ENCODE peak calls at places on chromosome 9, in six cellular contexts. One of them, this sample, is unnamed.

GRCh38 chr9:132487351-132487791 is 77.4 kb downstream of the CFAP77 start:
- DNase-seq in endodermal cell: no peak
- DNase-seq in A549: no peak
- DNase-seq in CD8-positive, alpha-beta T cell: no peak
- DNase-seq in tibial nerve: no peak
- DNase-seq in stomach: no peak
- DNase-seq in this sample: no peak

GRCh38 chr9:128098936-128099931 is 28.3 kb downstream of the PTGES2 start:
- DNase-seq in endodermal cell: no peak
- DNase-seq in A549: no peak
- DNase-seq in CD8-positive, alpha-beta T cell: no peak
- DNase-seq in tibial nerve: peak
- DNase-seq in stomach: no peak
- DNase-seq in this sample: no peak

GRCh38 chr9:64015136-64015535 is 1269.9 kb downstream of the FOXD4L5 start:
- DNase-seq in endodermal cell: no peak
- DNase-seq in A549: no peak
- DNase-seq in CD8-positive, alpha-beta T cell: no peak
- DNase-seq in tibial nerve: no peak
- DNase-seq in stomach: no peak
- DNase-seq in this sample: no peak

GRCh38 chr9:120918931-120919638 is 7.5 kb downstream of the TRAF1 start:
- DNase-seq in endodermal cell: no peak
- DNase-seq in A549: no peak
- DNase-seq in CD8-positive, alpha-beta T cell: no peak
- DNase-seq in tibial nerve: no peak
- DNase-seq in stomach: no peak
- DNase-seq in this sample: no peak

GRCh38 chr9:115921301-115921700 is 232.3 kb upstream of the PAPPA start:
- DNase-seq in endodermal cell: no peak
- DNase-seq in A549: no peak
- DNase-seq in CD8-positive, alpha-beta T cell: no peak
- DNase-seq in tibial nerve: no peak
- DNase-seq in stomach: no peak
- DNase-seq in this sample: no peak

GRCh38 chr9:97386265-97386633 is 25.6 kb upstream of the TDRD7 start:
- DNase-seq in endodermal cell: no peak
- DNase-seq in A549: no peak
- DNase-seq in CD8-positive, alpha-beta T cell: no peak
- DNase-seq in tibial nerve: no peak
- DNase-seq in stomach: no peak
- DNase-seq in this sample: no peak

GRCh38 chr9:26219961-26220360 is 541.7 kb upstream of the TUSC1 start:
- DNase-seq in endodermal cell: no peak
- DNase-seq in A549: no peak
- DNase-seq in CD8-positive, alpha-beta T cell: no peak
- DNase-seq in tibial nerve: no peak
- DNase-seq in stomach: no peak
- DNase-seq in this sample: no peak

GRCh38 chr9:31677415-31677814 is 707.0 kb upstream of the ACO1 start:
- DNase-seq in endodermal cell: no peak
- DNase-seq in A549: no peak
- DNase-seq in CD8-positive, alpha-beta T cell: no peak
- DNase-seq in tibial nerve: no peak
- DNase-seq in stomach: no peak
- DNase-seq in this sample: no peak

GRCh38 chr9:36154213-36154952 is 14.8 kb upstream of the CCIN start:
- DNase-seq in endodermal cell: peak
- DNase-seq in A549: no peak
- DNase-seq in CD8-positive, alpha-beta T cell: no peak
- DNase-seq in tibial nerve: no peak
- DNase-seq in stomach: no peak
- DNase-seq in this sample: peak

GRCh38 chr9:34254966-34255825 is 73.9 kb downstream of the KIF24 start:
- DNase-seq in endodermal cell: no peak
- DNase-seq in A549: no peak
- DNase-seq in CD8-positive, alpha-beta T cell: no peak
- DNase-seq in tibial nerve: no peak
- DNase-seq in stomach: peak
- DNase-seq in this sample: no peak

GRCh38 chr9:76521244-76521673 is 62.3 kb downstream of the GCNT1 start:
- DNase-seq in endodermal cell: no peak
- DNase-seq in A549: no peak
- DNase-seq in CD8-positive, alpha-beta T cell: no peak
- DNase-seq in tibial nerve: no peak
- DNase-seq in stomach: no peak
- DNase-seq in this sample: no peak

GRCh38 chr9:5089737-5090136 is 95.7 kb downstream of the INSL6 start:
- DNase-seq in endodermal cell: no peak
- DNase-seq in A549: no peak
- DNase-seq in CD8-positive, alpha-beta T cell: no peak
- DNase-seq in tibial nerve: no peak
- DNase-seq in stomach: no peak
- DNase-seq in this sample: no peak

GRCh38 chr9:9246726-9247125 is 1366.1 kb downstream of the PTPRD start:
- DNase-seq in endodermal cell: no peak
- DNase-seq in A549: no peak
- DNase-seq in CD8-positive, alpha-beta T cell: no peak
- DNase-seq in tibial nerve: no peak
- DNase-seq in stomach: no peak
- DNase-seq in this sample: no peak

GRCh38 chr9:122031806-122032205 is 61.3 kb downstream of the TTLL11 start:
- DNase-seq in endodermal cell: no peak
- DNase-seq in A549: peak
- DNase-seq in CD8-positive, alpha-beta T cell: no peak
- DNase-seq in tibial nerve: no peak
- DNase-seq in stomach: no peak
- DNase-seq in this sample: no peak

GRCh38 chr9:120383611-120383998 is 196.4 kb downstream of the CDK5RAP2 start:
- DNase-seq in endodermal cell: no peak
- DNase-seq in A549: no peak
- DNase-seq in CD8-positive, alpha-beta T cell: no peak
- DNase-seq in tibial nerve: no peak
- DNase-seq in stomach: no peak
- DNase-seq in this sample: no peak

GRCh38 chr9:92547356-92547755 is 11.6 kb upstream of the ECM2 start:
- DNase-seq in endodermal cell: no peak
- DNase-seq in A549: no peak
- DNase-seq in CD8-positive, alpha-beta T cell: no peak
- DNase-seq in tibial nerve: no peak
- DNase-seq in stomach: no peak
- DNase-seq in this sample: no peak

GRCh38 chr9:114745108-114745848 is 60.6 kb downstream of the TNFSF15 start:
- DNase-seq in endodermal cell: no peak
- DNase-seq in A549: no peak
- DNase-seq in CD8-positive, alpha-beta T cell: no peak
- DNase-seq in tibial nerve: no peak
- DNase-seq in stomach: no peak
- DNase-seq in this sample: no peak

GRCh38 chr9:98050351-98050750 is 6.2 kb upstream of the NANS start:
- DNase-seq in endodermal cell: no peak
- DNase-seq in A549: no peak
- DNase-seq in CD8-positive, alpha-beta T cell: no peak
- DNase-seq in tibial nerve: no peak
- DNase-seq in stomach: no peak
- DNase-seq in this sample: no peak

GRCh38 chr9:78234810-78235209 is 1.1 kb upstream of the CEP78 start:
- DNase-seq in endodermal cell: no peak
- DNase-seq in A549: no peak
- DNase-seq in CD8-positive, alpha-beta T cell: no peak
- DNase-seq in tibial nerve: no peak
- DNase-seq in stomach: no peak
- DNase-seq in this sample: no peak

GRCh38 chr9:109795613-109796012 is 15.6 kb downstream of the PALM2AKAP2 start:
- DNase-seq in endodermal cell: no peak
- DNase-seq in A549: no peak
- DNase-seq in CD8-positive, alpha-beta T cell: no peak
- DNase-seq in tibial nerve: no peak
- DNase-seq in stomach: no peak
- DNase-seq in this sample: no peak

GRCh38 chr9:33440609-33441008 is 6.8 kb downstream of the AQP3 start:
- DNase-seq in endodermal cell: no peak
- DNase-seq in A549: no peak
- DNase-seq in CD8-positive, alpha-beta T cell: no peak
- DNase-seq in tibial nerve: no peak
- DNase-seq in stomach: no peak
- DNase-seq in this sample: no peak

GRCh38 chr9:91813261-91813795 is 136.7 kb downstream of the ROR2 start:
- DNase-seq in endodermal cell: no peak
- DNase-seq in A549: no peak
- DNase-seq in CD8-positive, alpha-beta T cell: no peak
- DNase-seq in tibial nerve: no peak
- DNase-seq in stomach: no peak
- DNase-seq in this sample: no peak

GRCh38 chr9:14023285-14023684 is 290.7 kb downstream of the NFIB start:
- DNase-seq in endodermal cell: no peak
- DNase-seq in A549: no peak
- DNase-seq in CD8-positive, alpha-beta T cell: no peak
- DNase-seq in tibial nerve: no peak
- DNase-seq in stomach: no peak
- DNase-seq in this sample: no peak

GRCh38 chr9:85064811-85065371 is 395.4 kb downstream of the NTRK2 start:
- DNase-seq in endodermal cell: peak
- DNase-seq in A549: no peak
- DNase-seq in CD8-positive, alpha-beta T cell: no peak
- DNase-seq in tibial nerve: no peak
- DNase-seq in stomach: no peak
- DNase-seq in this sample: no peak

GRCh38 chr9:136361047-136361756 is 2.3 kb downstream of the DNLZ start:
- DNase-seq in endodermal cell: no peak
- DNase-seq in A549: no peak
- DNase-seq in CD8-positive, alpha-beta T cell: no peak
- DNase-seq in tibial nerve: no peak
- DNase-seq in stomach: no peak
- DNase-seq in this sample: no peak
- H3K27ac ChIP-seq in endodermal cell: peak
- H3K27ac ChIP-seq in A549: no peak
- H3K27ac ChIP-seq in CD8-positive, alpha-beta T cell: no peak
- H3K27ac ChIP-seq in tibial nerve: peak
- H3K27ac ChIP-seq in stomach: peak
- H3K27ac ChIP-seq in this sample: no peak

DNA sequence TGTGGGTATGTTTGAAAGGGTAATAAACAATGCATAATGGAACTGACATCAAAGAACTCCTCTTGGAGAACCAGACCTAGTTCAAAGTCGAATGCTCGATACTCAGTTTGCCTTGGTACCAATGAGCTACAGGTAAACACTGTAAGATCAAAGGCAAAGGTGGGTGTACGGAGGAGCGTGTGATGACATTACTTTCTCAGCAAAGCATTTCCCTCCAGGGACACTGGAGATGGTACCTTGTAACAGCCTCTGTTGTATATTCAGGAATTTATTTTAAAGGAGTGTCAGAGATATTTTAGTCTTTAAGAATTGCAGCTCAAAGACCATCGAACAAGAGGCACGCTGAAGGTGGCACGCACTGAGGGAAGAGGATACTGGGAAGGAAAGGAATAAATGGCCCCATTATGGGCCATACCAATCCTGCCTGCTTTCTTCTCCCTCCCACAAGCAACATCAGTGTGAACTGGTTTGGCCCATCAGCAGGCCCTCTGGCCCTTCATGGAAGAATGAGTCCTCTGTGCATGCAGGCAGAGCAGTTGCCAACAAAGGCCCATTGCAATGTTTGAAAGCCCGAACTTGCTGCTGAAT is 410.3 kb downstream of the ACTL7B start:
- DNase-seq in endodermal cell: no peak
- DNase-seq in A549: no peak
- DNase-seq in CD8-positive, alpha-beta T cell: no peak
- DNase-seq in tibial nerve: no peak
- DNase-seq in stomach: no peak
- DNase-seq in this sample: no peak
- H3K27ac ChIP-seq in endodermal cell: no peak
- H3K27ac ChIP-seq in A549: no peak
- H3K27ac ChIP-seq in CD8-positive, alpha-beta T cell: no peak
- H3K27ac ChIP-seq in tibial nerve: peak
- H3K27ac ChIP-seq in stomach: no peak
- H3K27ac ChIP-seq in this sample: no peak

GRCh38 chr9:129142115-129142514 is 30.9 kb downstream of the PTPA start:
- DNase-seq in endodermal cell: no peak
- DNase-seq in A549: no peak
- DNase-seq in CD8-positive, alpha-beta T cell: no peak
- DNase-seq in tibial nerve: no peak
- DNase-seq in stomach: no peak
- DNase-seq in this sample: no peak
- H3K27ac ChIP-seq in endodermal cell: peak
- H3K27ac ChIP-seq in A549: peak
- H3K27ac ChIP-seq in CD8-positive, alpha-beta T cell: no peak
- H3K27ac ChIP-seq in tibial nerve: peak
- H3K27ac ChIP-seq in stomach: peak
- H3K27ac ChIP-seq in this sample: peak

DNA sequence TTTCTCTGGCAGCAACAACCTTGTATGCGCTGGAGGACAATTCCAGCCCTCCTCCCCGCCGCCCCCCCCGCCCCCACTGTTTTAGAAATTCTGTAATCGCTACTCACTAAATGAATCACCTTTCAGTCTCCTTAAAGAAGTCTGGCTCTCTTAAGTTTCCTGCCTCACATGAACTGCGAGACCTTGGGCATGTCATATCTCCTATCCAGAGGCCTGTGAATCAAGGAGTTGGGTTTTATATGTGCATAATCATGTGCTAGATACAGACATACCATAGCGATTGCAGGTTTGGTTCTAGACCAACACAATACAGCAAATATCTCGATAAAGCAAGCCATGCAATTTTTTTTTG is 332 bp upstream of the DMAC1 start:
- DNase-seq in endodermal cell: no peak
- DNase-seq in A549: peak
- DNase-seq in CD8-positive, alpha-beta T cell: no peak
- DNase-seq in tibial nerve: no peak
- DNase-seq in stomach: no peak
- DNase-seq in this sample: no peak
- H3K27ac ChIP-seq in endodermal cell: no peak
- H3K27ac ChIP-seq in A549: peak
- H3K27ac ChIP-seq in CD8-positive, alpha-beta T cell: peak
- H3K27ac ChIP-seq in tibial nerve: peak
- H3K27ac ChIP-seq in stomach: peak
- H3K27ac ChIP-seq in this sample: peak

DNA sequence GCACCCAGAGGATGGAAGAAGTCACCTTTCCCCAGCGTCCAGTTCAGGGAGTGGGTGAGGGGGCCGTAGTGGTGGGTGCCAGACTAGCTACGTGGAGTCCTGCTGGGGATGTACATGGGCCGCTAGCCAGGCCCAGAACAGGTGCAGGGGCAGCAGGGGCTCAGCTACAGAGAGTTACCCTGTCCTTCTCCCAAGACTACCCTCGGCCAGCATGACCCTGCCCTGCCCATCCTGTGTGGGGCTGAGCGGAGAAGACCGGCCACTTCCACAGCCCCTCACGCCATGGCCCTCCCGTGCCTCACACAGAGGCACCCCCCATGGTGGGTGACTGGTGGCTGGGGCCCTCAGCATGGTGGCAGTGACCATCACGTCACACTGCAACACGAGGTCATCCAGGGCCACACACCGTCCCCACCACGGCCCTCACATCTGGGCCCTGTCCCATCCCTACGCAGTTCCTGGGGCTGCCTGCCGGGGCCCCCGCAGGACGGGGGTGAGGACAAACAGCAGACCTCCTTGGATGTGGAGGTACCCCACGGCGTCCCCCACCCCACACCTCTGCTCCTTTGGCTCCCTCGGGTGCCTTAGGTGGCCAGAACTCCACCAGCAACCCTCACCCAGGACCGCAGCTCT is 977 bp upstream of the DPP7 start:
- DNase-seq in endodermal cell: no peak
- DNase-seq in A549: no peak
- DNase-seq in CD8-positive, alpha-beta T cell: no peak
- DNase-seq in tibial nerve: no peak
- DNase-seq in stomach: no peak
- DNase-seq in this sample: no peak
- H3K27ac ChIP-seq in endodermal cell: no peak
- H3K27ac ChIP-seq in A549: peak
- H3K27ac ChIP-seq in CD8-positive, alpha-beta T cell: no peak
- H3K27ac ChIP-seq in tibial nerve: no peak
- H3K27ac ChIP-seq in stomach: no peak
- H3K27ac ChIP-seq in this sample: peak

This sample was measured in WERI-Rb-1.